ENCODE peak calls at places on chromosomes 5 and 9, in seven cellular contexts. Z is K562, E is H1, B is A549, T is ovary, O is transverse colon, U is SK-N-SH. V is an unnamed sample.

GRCh38 chr5:132746592-132747063 is 598 bp upstream of the CCNI2 start:
- DNase-seq in Z (no peak), E (no peak), B (no peak), T (no peak), O (peak; percentile 66), U (no peak), V (peak; percentile 12)

GRCh38 chr5:150190987-150191386 is 1.1 kb downstream of the SLC6A7 start:
- DNase-seq in Z (no peak), E (no peak), B (no peak), T (no peak), O (no peak), U (no peak), V (no peak)

GRCh38 chr5:32155211-32155610 is 18.9 kb downstream of the GOLPH3 start:
- DNase-seq in Z (no peak), E (no peak), B (no peak), T (no peak), O (no peak), U (no peak), V (no peak)

GRCh38 chr5:132876020-132876759 is 2.7 kb downstream of the LEAP2 start:
- DNase-seq in Z (no peak), E (no peak), B (no peak), T (no peak), O (no peak), U (no peak), V (no peak)

GRCh38 chr5:54742417-54742889 is 224.9 kb downstream of the SNX18 start:
- DNase-seq in Z (peak; percentile 69), E (no peak), B (peak; percentile 19), T (no peak), O (peak; percentile 24), U (no peak), V (peak; percentile 86)

GRCh38 chr9:127854169-127854833 is at the start of gene ENG:
- DNase-seq in Z (no peak), E (no peak), B (no peak), T (peak; percentile 88), O (peak; percentile 58), U (peak; percentile 85), V (no peak)

GRCh38 chr9:32427111-32427873 is 42.8 kb downstream of the ACO1 start:
- DNase-seq in Z (no peak), E (no peak), B (no peak), T (peak; percentile 26), O (peak; percentile 28), U (no peak), V (no peak)

GRCh38 chr5:115087951-115088350 is 81.8 kb downstream of the TRIM36 start:
- DNase-seq in Z (no peak), E (no peak), B (no peak), T (no peak), O (no peak), U (no peak), V (no peak)

GRCh38 chr5:74543162-74543995 is 97.1 kb downstream of the ENC1 start:
- DNase-seq in Z (no peak), E (no peak), B (peak; percentile 81), T (peak; percentile 14), O (no peak), U (peak; percentile 15), V (no peak)

GRCh38 chr9:136712690-136713554 is 550 bp downstream of the DIPK1B start:
- DNase-seq in Z (peak; percentile 56), E (no peak), B (no peak), T (no peak), O (no peak), U (peak; percentile 77), V (no peak)

GRCh38 chr9:3027260-3027659 is 183.4 kb upstream of the PUM3 start:
- DNase-seq in Z (no peak), E (no peak), B (no peak), T (no peak), O (no peak), U (no peak), V (no peak)

GRCh38 chr5:138461343-138462125 is 3.7 kb upstream of the EGR1 start:
- DNase-seq in Z (no peak), E (no peak), B (no peak), T (no peak), O (no peak), U (no peak), V (no peak)

GRCh38 chr5:72692273-72692672 is 124.2 kb upstream of the TNPO1 start:
- DNase-seq in Z (no peak), E (no peak), B (no peak), T (no peak), O (no peak), U (no peak), V (no peak)

GRCh38 chr5:43192558-43193170 is 639 bp downstream of the NIM1K start:
- DNase-seq in Z (no peak), E (peak; percentile 49), B (no peak), T (peak; percentile 16), O (peak; percentile 16), U (peak; percentile 39), V (no peak)

DNA sequence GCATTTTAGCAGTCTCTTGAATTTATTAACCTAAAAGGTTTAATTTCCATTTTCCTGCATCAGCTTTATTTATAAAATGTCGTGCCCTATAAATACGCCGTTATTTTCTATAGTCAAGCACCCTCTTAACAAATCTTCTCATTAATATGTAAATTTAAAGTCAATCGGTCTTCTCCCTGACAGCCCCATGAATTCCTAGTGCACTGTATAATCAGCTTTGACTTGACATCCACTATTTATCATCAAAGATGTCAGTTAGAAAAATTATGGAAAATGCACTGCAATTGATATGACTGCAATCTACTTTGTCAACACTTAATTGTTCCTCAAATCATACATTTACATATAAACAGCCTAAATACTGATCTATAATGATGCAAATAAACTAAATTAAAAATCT is 83.4 kb downstream of the AP3B1 start:
- DNase-seq in Z (no peak), E (no peak), B (no peak), T (no peak), O (no peak), U (no peak), V (no peak)
- TF ChIP-seq EP300 in Z (no peak), E (no peak), B (no peak), T (no peak), O (no peak), U (no peak), V (no peak)

GRCh38 chr5:39130716-39131115 is 56.5 kb upstream of the RICTOR start:
- DNase-seq in Z (no peak), E (no peak), B (no peak), T (no peak), O (no peak), U (no peak), V (no peak)

GRCh38 chr5:39132792-39133191 is 58.6 kb upstream of the RICTOR start:
- DNase-seq in Z (no peak), E (no peak), B (peak; percentile 25), T (no peak), O (no peak), U (no peak), V (no peak)

GRCh38 chr5:39132128-39132447 is 57.9 kb upstream of the RICTOR start:
- DNase-seq in Z (no peak), E (no peak), B (no peak), T (no peak), O (no peak), U (no peak), V (no peak)

DNA sequence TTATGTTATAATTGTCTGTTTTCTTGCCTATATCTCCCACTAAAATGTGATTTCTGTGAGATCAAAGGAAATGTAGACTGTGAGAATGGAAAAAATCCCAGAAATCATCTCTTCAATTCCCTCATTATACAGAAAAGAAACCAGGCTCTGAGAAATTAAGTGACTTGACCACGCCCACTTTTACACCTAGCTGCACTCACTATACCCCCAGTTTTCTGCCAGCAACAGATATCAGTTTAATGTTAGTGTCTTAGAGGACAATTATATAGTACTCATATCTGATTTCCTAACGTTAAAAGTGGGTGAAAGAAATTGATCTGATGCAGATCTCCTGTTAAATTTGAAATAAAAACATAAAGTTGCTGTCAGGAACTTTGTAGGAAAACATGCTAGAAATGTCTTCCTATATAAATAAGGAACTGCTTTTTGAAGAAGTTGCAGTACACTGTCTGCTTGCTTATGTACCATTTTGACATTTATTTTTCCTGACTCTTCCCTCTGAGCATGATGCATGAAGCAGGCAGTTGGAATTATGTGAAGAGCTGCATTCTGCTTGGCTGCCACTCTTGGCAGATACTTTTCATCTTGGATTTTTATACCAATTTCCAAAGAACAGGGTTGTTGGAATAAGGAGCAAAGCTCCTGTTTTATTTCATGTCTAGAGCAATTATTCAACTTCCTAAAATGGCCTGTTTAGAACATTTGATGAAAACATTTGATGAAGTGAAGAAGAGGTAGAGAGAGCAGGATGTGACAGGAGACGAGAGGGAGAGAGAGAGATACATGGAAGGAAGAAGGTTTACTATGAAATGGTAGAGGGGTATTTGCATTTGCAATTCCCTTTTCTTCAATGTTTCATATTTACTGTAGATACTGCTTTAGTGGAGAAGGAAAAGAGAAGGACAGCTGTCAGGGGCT is 57.3 kb upstream of the RICTOR start:
- DNase-seq in Z (no peak), E (no peak), B (no peak), T (no peak), O (no peak), U (no peak), V (no peak)
- H3K27ac ChIP-seq in Z (no peak overlapping the region), E (no peak overlapping the region), B (peak overlapping the region; percentile 54), T (no peak overlapping the region), O (no peak overlapping the region), U (no peak overlapping the region), V (no peak overlapping the region)

GRCh38 chr5:39532511-39532910 is 107.7 kb upstream of the DAB2 start:
- DNase-seq in Z (no peak), E (no peak), B (no peak), T (no peak), O (no peak), U (no peak), V (no peak)

GRCh38 chr5:39521945-39522590 is 97.3 kb upstream of the DAB2 start:
- DNase-seq in Z (no peak), E (no peak), B (no peak), T (no peak), O (no peak), U (no peak), V (no peak)

GRCh38 chr5:39523821-39524220 is 99.0 kb upstream of the DAB2 start:
- DNase-seq in Z (no peak), E (no peak), B (no peak), T (no peak), O (no peak), U (no peak), V (no peak)

GRCh38 chr5:39531299-39531698 is 106.5 kb upstream of the DAB2 start:
- DNase-seq in Z (no peak), E (no peak), B (no peak), T (no peak), O (no peak), U (no peak), V (no peak)

DNA sequence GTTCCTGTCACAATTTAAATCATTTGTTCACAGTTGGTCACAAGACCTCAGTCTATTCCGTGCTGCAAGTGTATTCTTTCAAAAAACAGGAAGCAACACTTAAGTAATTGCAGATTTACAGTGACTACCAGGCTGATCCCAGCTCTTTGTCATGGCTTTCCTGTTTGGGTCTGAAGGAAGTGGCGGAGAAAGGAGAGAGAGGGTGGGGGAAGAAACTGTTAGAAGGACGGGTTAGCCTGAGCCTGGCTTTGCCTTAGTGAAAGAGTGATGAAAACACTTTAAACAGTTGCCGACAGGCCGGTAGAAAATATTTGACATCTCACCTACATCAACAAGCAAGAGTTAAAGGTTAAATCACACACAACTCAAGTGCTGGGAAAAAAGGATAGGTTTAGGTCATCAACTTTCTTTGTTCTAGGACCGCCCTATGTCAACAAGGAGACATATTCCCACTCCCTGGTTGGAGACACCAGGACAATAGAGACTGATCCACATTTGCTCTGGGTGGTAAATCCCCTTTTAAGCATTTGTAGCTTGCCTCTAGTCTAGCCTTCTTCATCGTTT is 102.2 kb upstream of the DAB2 start:
- DNase-seq in Z (no peak), E (no peak), B (no peak), T (no peak), O (no peak), U (no peak), V (no peak)
- TF ChIP-seq EP300 in Z (no peak), E (no peak), B (no peak), T (no peak), O (no peak), U (no peak), V (no peak)

GRCh38 chr9:35771079-35771441 is 17.0 kb upstream of the MSMP start:
- DNase-seq in Z (no peak), E (no peak), B (no peak), T (peak; percentile 21), O (no peak), U (no peak), V (no peak)
- H3K27ac ChIP-seq in Z (peak overlapping the region; percentile 48), E (no peak overlapping the region), B (no peak overlapping the region), T (no peak overlapping the region), O (peak overlapping the region; percentile 80), U (no peak overlapping the region), V (peak overlapping the region; percentile 61)